ENCODE peak calls at places on chromosomes 16 and 17, in four cellular contexts. One of them, this sample, is unnamed.
A peak's percentile ranks its signal among the peaks of the same experiment; 100 is the strongest.

GRCh38 chr17:58402047-58402446 is 15.3 kb downstream of the RNF43 start:
- DNase-seq in astrocyte of the cerebellum: peak; percentile 80
- DNase-seq in AG04450: no peak
- DNase-seq in GM12865: no peak
- DNase-seq in this sample: no peak

GRCh38 chr16:69233124-69233523 is 46.2 kb downstream of the SNTB2 start:
- DNase-seq in astrocyte of the cerebellum: no peak
- DNase-seq in AG04450: no peak
- DNase-seq in GM12865: no peak
- DNase-seq in this sample: no peak

GRCh38 chr17:76868176-76868668 is at the start of gene MGAT5B:
- DNase-seq in astrocyte of the cerebellum: peak; percentile 52
- DNase-seq in AG04450: peak; percentile 24
- DNase-seq in GM12865: peak; percentile 84
- DNase-seq in this sample: peak; percentile 71

GRCh38 chr17:39229274-39229913 is 3.6 kb upstream of the STAC2 start:
- DNase-seq in astrocyte of the cerebellum: no peak
- DNase-seq in AG04450: no peak
- DNase-seq in GM12865: no peak
- DNase-seq in this sample: peak; percentile 77

GRCh38 chr17:78396436-78397335 is 18.2 kb downstream of the PGS1 start:
- DNase-seq in astrocyte of the cerebellum: no peak
- DNase-seq in AG04450: no peak
- DNase-seq in GM12865: no peak
- DNase-seq in this sample: no peak

GRCh38 chr16:398551-399277 is 1.7 kb downstream of the NME4 start:
- DNase-seq in astrocyte of the cerebellum: no peak
- DNase-seq in AG04450: no peak
- DNase-seq in GM12865: no peak
- DNase-seq in this sample: no peak

GRCh38 chr17:59219370-59219769 is 941 bp upstream of the GDPD1 start:
- DNase-seq in astrocyte of the cerebellum: no peak
- DNase-seq in AG04450: no peak
- DNase-seq in GM12865: no peak
- DNase-seq in this sample: no peak

GRCh38 chr16:47847220-47847970 is 308.4 kb downstream of the ABCC12 start:
- DNase-seq in astrocyte of the cerebellum: no peak
- DNase-seq in AG04450: no peak
- DNase-seq in GM12865: no peak
- DNase-seq in this sample: peak; percentile 44

GRCh38 chr16:23016372-23016771 is 132.9 kb downstream of the USP31 start:
- DNase-seq in astrocyte of the cerebellum: no peak
- DNase-seq in AG04450: no peak
- DNase-seq in GM12865: no peak
- DNase-seq in this sample: no peak

GRCh38 chr16:75256059-75256870 is 4.8 kb upstream of the BCAR1 start:
- DNase-seq in astrocyte of the cerebellum: no peak
- DNase-seq in AG04450: no peak
- DNase-seq in GM12865: no peak
- DNase-seq in this sample: no peak

GRCh38 chr17:2423271-2423670 is 22.4 kb upstream of the MNT start:
- DNase-seq in astrocyte of the cerebellum: no peak
- DNase-seq in AG04450: no peak
- DNase-seq in GM12865: no peak
- DNase-seq in this sample: peak; percentile 86

GRCh38 chr17:42937712-42938596 is 26.3 kb downstream of the AARSD1 start:
- DNase-seq in astrocyte of the cerebellum: peak; percentile 36
- DNase-seq in AG04450: no peak
- DNase-seq in GM12865: peak; percentile 64
- DNase-seq in this sample: peak; percentile 60

GRCh38 chr16:2969545-2970521 is 685 bp downstream of the PAQR4 start:
- DNase-seq in astrocyte of the cerebellum: no peak
- DNase-seq in AG04450: peak; percentile 7
- DNase-seq in GM12865: peak; percentile 86
- DNase-seq in this sample: peak; percentile 73

GRCh38 chr17:8254881-8255280 is 5.8 kb downstream of the PFAS start:
- DNase-seq in astrocyte of the cerebellum: no peak
- DNase-seq in AG04450: no peak
- DNase-seq in GM12865: no peak
- DNase-seq in this sample: no peak
- TF ChIP-seq CTCF in astrocyte of the cerebellum: no peak
- TF ChIP-seq CTCF in AG04450: no peak
- TF ChIP-seq CTCF in GM12865: no peak
- TF ChIP-seq CTCF in this sample: no peak

GRCh38 chr16:84749072-84749471 is 49.3 kb downstream of the USP10 start:
- DNase-seq in astrocyte of the cerebellum: no peak
- DNase-seq in AG04450: no peak
- DNase-seq in GM12865: peak; percentile 30
- DNase-seq in this sample: no peak
- TF ChIP-seq CTCF in astrocyte of the cerebellum: no peak
- TF ChIP-seq CTCF in AG04450: peak; percentile 38
- TF ChIP-seq CTCF in GM12865: peak; percentile 21
- TF ChIP-seq CTCF in this sample: no peak

GRCh38 chr17:37791434-37791833 is 46.6 kb upstream of the HNF1B start:
- DNase-seq in astrocyte of the cerebellum: no peak
- DNase-seq in AG04450: no peak
- DNase-seq in GM12865: peak; percentile 84
- DNase-seq in this sample: peak; percentile 31
- TF ChIP-seq CTCF in astrocyte of the cerebellum: peak; percentile 40
- TF ChIP-seq CTCF in AG04450: peak; percentile 50
- TF ChIP-seq CTCF in GM12865: peak; percentile 75
- TF ChIP-seq CTCF in this sample: peak; percentile 45

GRCh38 chr17:4155980-4156620 is 13.1 kb downstream of the CYB5D2 start:
- DNase-seq in astrocyte of the cerebellum: no peak
- DNase-seq in AG04450: no peak
- DNase-seq in GM12865: no peak
- DNase-seq in this sample: no peak

GRCh38 chr17:4157618-4158333 is 14.8 kb downstream of the CYB5D2 start:
- DNase-seq in astrocyte of the cerebellum: no peak
- DNase-seq in AG04450: no peak
- DNase-seq in GM12865: no peak
- DNase-seq in this sample: no peak

GRCh38 chr17:4154201-4154600 is 11.2 kb downstream of the CYB5D2 start:
- DNase-seq in astrocyte of the cerebellum: no peak
- DNase-seq in AG04450: no peak
- DNase-seq in GM12865: no peak
- DNase-seq in this sample: peak; percentile 29

GRCh38 chr17:4159761-4160160 is 16.8 kb downstream of the CYB5D2 start:
- DNase-seq in astrocyte of the cerebellum: no peak
- DNase-seq in AG04450: no peak
- DNase-seq in GM12865: no peak
- DNase-seq in this sample: no peak

GRCh38 chr17:4156750-4157381 is 13.9 kb downstream of the CYB5D2 start:
- DNase-seq in astrocyte of the cerebellum: no peak
- DNase-seq in AG04450: no peak
- DNase-seq in GM12865: no peak
- DNase-seq in this sample: no peak
- TF ChIP-seq CTCF in astrocyte of the cerebellum: no peak
- TF ChIP-seq CTCF in AG04450: peak; percentile 18
- TF ChIP-seq CTCF in GM12865: peak; percentile 7
- TF ChIP-seq CTCF in this sample: no peak

GRCh38 chr17:75769536-75769935 is 4.5 kb upstream of the GALK1 start:
- DNase-seq in astrocyte of the cerebellum: no peak
- DNase-seq in AG04450: no peak
- DNase-seq in GM12865: no peak
- DNase-seq in this sample: no peak

GRCh38 chr17:75774471-75774987 is 9.5 kb upstream of the GALK1 start:
- DNase-seq in astrocyte of the cerebellum: no peak
- DNase-seq in AG04450: no peak
- DNase-seq in GM12865: no peak
- DNase-seq in this sample: no peak

GRCh38 chr17:75773808-75774470 is 8.9 kb upstream of the GALK1 start:
- DNase-seq in astrocyte of the cerebellum: no peak
- DNase-seq in AG04450: no peak
- DNase-seq in GM12865: no peak
- DNase-seq in this sample: no peak

GRCh38 chr17:75773121-75773807 is 8.3 kb upstream of the GALK1 start:
- DNase-seq in astrocyte of the cerebellum: no peak
- DNase-seq in AG04450: no peak
- DNase-seq in GM12865: no peak
- DNase-seq in this sample: no peak

GRCh38 chr17:75771334-75772281 is 6.6 kb upstream of the GALK1 start:
- DNase-seq in astrocyte of the cerebellum: no peak
- DNase-seq in AG04450: no peak
- DNase-seq in GM12865: no peak
- DNase-seq in this sample: no peak
- TF ChIP-seq CTCF in astrocyte of the cerebellum: peak; percentile 26
- TF ChIP-seq CTCF in AG04450: peak; percentile 31
- TF ChIP-seq CTCF in GM12865: no peak
- TF ChIP-seq CTCF in this sample: no peak

GRCh38 chr17:57288034-57288752 is 31.9 kb downstream of the MSI2 start:
- DNase-seq in astrocyte of the cerebellum: no peak
- DNase-seq in AG04450: no peak
- DNase-seq in GM12865: no peak
- DNase-seq in this sample: no peak

GRCh38 chr17:57286372-57287105 is 30.2 kb downstream of the MSI2 start:
- DNase-seq in astrocyte of the cerebellum: no peak
- DNase-seq in AG04450: no peak
- DNase-seq in GM12865: no peak
- DNase-seq in this sample: no peak

GRCh38 chr17:57289130-57289529 is 32.8 kb downstream of the MSI2 start:
- DNase-seq in astrocyte of the cerebellum: no peak
- DNase-seq in AG04450: no peak
- DNase-seq in GM12865: no peak
- DNase-seq in this sample: no peak

GRCh38 chr17:57289613-57290012 is 33.3 kb downstream of the MSI2 start:
- DNase-seq in astrocyte of the cerebellum: no peak
- DNase-seq in AG04450: no peak
- DNase-seq in GM12865: no peak
- DNase-seq in this sample: no peak

DNA sequence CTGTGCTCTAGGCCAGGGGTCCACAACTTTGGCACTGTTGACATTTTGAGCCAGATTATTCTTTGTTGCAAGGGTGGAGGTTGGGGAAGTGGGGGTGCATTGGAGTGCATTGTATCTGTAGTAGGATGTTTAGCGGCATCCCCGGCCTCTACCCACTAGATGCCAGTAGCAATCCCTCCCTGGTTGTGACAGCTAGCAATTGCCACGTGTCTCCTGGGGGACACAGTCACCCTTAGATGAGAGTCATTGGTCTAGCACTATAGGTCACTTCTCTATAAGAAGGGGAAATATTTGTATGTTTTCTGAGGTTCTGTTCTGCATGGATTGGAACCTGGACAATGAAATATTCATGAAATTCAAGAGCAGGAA is 32.4 kb downstream of the MSI2 start:
- DNase-seq in astrocyte of the cerebellum: no peak
- DNase-seq in AG04450: no peak
- DNase-seq in GM12865: no peak
- DNase-seq in this sample: no peak
- TF ChIP-seq CTCF in astrocyte of the cerebellum: no peak
- TF ChIP-seq CTCF in AG04450: no peak
- TF ChIP-seq CTCF in GM12865: no peak
- TF ChIP-seq CTCF in this sample: no peak

GRCh38 chr17:75561927-75562603 is 25.5 kb upstream of the MYO15B start:
- DNase-seq in astrocyte of the cerebellum: peak; percentile 22
- DNase-seq in AG04450: no peak
- DNase-seq in GM12865: no peak
- DNase-seq in this sample: peak; percentile 31

GRCh38 chr17:75557852-75558665 is 29.5 kb upstream of the MYO15B start:
- DNase-seq in astrocyte of the cerebellum: no peak
- DNase-seq in AG04450: no peak
- DNase-seq in GM12865: no peak
- DNase-seq in this sample: no peak

GRCh38 chr17:75557075-75557851 is 30.3 kb upstream of the MYO15B start:
- DNase-seq in astrocyte of the cerebellum: no peak
- DNase-seq in AG04450: no peak
- DNase-seq in GM12865: no peak
- DNase-seq in this sample: peak; percentile 56

GRCh38 chr17:75559958-75560533 is 27.6 kb upstream of the MYO15B start:
- DNase-seq in astrocyte of the cerebellum: no peak
- DNase-seq in AG04450: no peak
- DNase-seq in GM12865: no peak
- DNase-seq in this sample: no peak

GRCh38 chr17:75558666-75559530 is 28.7 kb upstream of the MYO15B start:
- DNase-seq in astrocyte of the cerebellum: no peak
- DNase-seq in AG04450: no peak
- DNase-seq in GM12865: no peak
- DNase-seq in this sample: no peak
- TF ChIP-seq CTCF in astrocyte of the cerebellum: no peak
- TF ChIP-seq CTCF in AG04450: no peak
- TF ChIP-seq CTCF in GM12865: no peak
- TF ChIP-seq CTCF in this sample: no peak